ENCODE peak calls at places on chromosomes 13 and 19, in four cellular contexts. B is HL-60, C is GM12878, D is K562. W is an unnamed sample.

GRCh38 chr19:42284641-42285341 is 15.7 kb downstream of the CIC start:
- DNase-seq in B (no peak), C (no peak), D (no peak), W (no peak)

GRCh38 chr19:28685802-28686201 is 527.1 kb downstream of the UQCRFS1 start:
- DNase-seq in B (no peak), C (no peak), D (no peak), W (no peak)

GRCh38 chr13:43246382-43246781 is 223.0 kb downstream of the DNAJC15 start:
- DNase-seq in B (no peak), C (no peak), D (no peak), W (no peak)

GRCh38 chr19:12840091-12841079 is 2.1 kb downstream of the MAST1 start:
- DNase-seq in B (peak; percentile 35), C (no peak), D (peak; percentile 95), W (no peak)

GRCh38 chr13:71860547-71861131 is 6.4 kb downstream of the DACH1 start:
- DNase-seq in B (no peak), C (no peak), D (no peak), W (no peak)

GRCh38 chr13:27171244-27171829 is at the start of gene USP12:
- DNase-seq in B (no peak), C (no peak), D (peak; percentile 63), W (peak; percentile 6)

GRCh38 chr19:1453525-1454371 is 3.8 kb downstream of the APC2 start:
- DNase-seq in B (no peak), C (no peak), D (no peak), W (no peak)

GRCh38 chr13:99004931-99005330 is 27.1 kb upstream of the DOCK9 start:
- DNase-seq in B (no peak), C (no peak), D (no peak), W (no peak)

GRCh38 chr13:60838581-60838980 is 441.6 kb downstream of the TDRD3 start:
- DNase-seq in B (peak; percentile 65), C (no peak), D (no peak), W (no peak)

GRCh38 chr13:78160793-78161192 is 242.2 kb upstream of the EDNRB start:
- DNase-seq in B (no peak), C (no peak), D (no peak), W (no peak)

GRCh38 chr19:33300016-33300981 is 2.0 kb downstream of the CEBPA start:
- DNase-seq in B (no peak), C (no peak), D (no peak), W (no peak)

GRCh38 chr13:20161275-20161950 is 561 bp upstream of the GJA3 start:
- DNase-seq in B (no peak), C (no peak), D (no peak), W (no peak)

GRCh38 chr19:49436381-49437017 is 4.8 kb downstream of the SLC17A7 start:
- DNase-seq in B (no peak), C (no peak), D (peak; percentile 88), W (no peak)

GRCh38 chr13:24339937-24340607 is 30.7 kb downstream of the C1QTNF9 start:
- DNase-seq in B (no peak), C (no peak), D (no peak), W (no peak)

GRCh38 chr19:1038995-1039645 is 787 bp upstream of the ABCA7 start:
- DNase-seq in B (no peak), C (no peak), D (no peak), W (no peak)

GRCh38 chr19:55526216-55527196 is 10.4 kb downstream of the SBK2 start:
- DNase-seq in B (peak; percentile 25), C (no peak), D (no peak), W (no peak)

GRCh38 chr13:75797256-75797655 is 161.1 kb downstream of the LMO7 start:
- DNase-seq in B (no peak), C (no peak), D (no peak), W (no peak)

GRCh38 chr19:35266149-35266903 is 2.4 kb upstream of the USF2 start:
- DNase-seq in B (no peak), C (no peak), D (no peak), W (no peak)

GRCh38 chr13:76722782-76723181 is 163.4 kb downstream of the KCTD12 start:
- DNase-seq in B (no peak), C (no peak), D (no peak), W (no peak)

GRCh38 chr19:6800991-6801396 is 28.5 kb downstream of the VAV1 start:
- DNase-seq in B (no peak), C (no peak), D (no peak), W (no peak)

GRCh38 chr13:44815507-44816074 is 173.7 kb downstream of the NUFIP1 start:
- DNase-seq in B (no peak), C (no peak), D (no peak), W (no peak)

GRCh38 chr13:26839682-26840081 is 79.1 kb upstream of the GPR12 start:
- DNase-seq in B (no peak), C (no peak), D (no peak), W (no peak)

GRCh38 chr13:20160346-20161274 is at the start of gene GJA3:
- DNase-seq in B (peak; percentile 47), C (no peak), D (peak; percentile 67), W (peak; percentile 41)

GRCh38 chr19:1956868-1957492 is 16.0 kb downstream of the CSNK1G2 start:
- DNase-seq in B (no peak), C (no peak), D (no peak), W (no peak)

GRCh38 chr13:111880185-111880584 is 186.8 kb upstream of the SOX1 start:
- DNase-seq in B (no peak), C (no peak), D (no peak), W (no peak)

GRCh38 chr19:651114-651818 is 11.6 kb downstream of the FGF22 start:
- DNase-seq in B (no peak), C (no peak), D (no peak), W (no peak)

GRCh38 chr19:461664-462551 is 1.1 kb upstream of the SHC2 start:
- DNase-seq in B (no peak), C (no peak), D (peak; percentile 93), W (no peak)

GRCh38 chr13:110964229-110965037 is 49.6 kb upstream of the ANKRD10 start:
- DNase-seq in B (no peak), C (no peak), D (peak; percentile 72), W (no peak)

GRCh38 chr13:92716749-92717148 is 509.9 kb upstream of the GPC6 start:
- DNase-seq in B (no peak), C (no peak), D (no peak), W (no peak)

GRCh38 chr19:7792286-7792685 is 29.2 kb downstream of the CLEC4M start:
- DNase-seq in B (no peak), C (no peak), D (no peak), W (no peak)

GRCh38 chr13:43698743-43699142 is 88.0 kb downstream of the ENOX1 start:
- DNase-seq in B (no peak), C (no peak), D (no peak), W (no peak)

GRCh38 chr19:2340496-2341246 is 12.2 kb downstream of the SPPL2B start:
- DNase-seq in B (no peak), C (no peak), D (no peak), W (no peak)

GRCh38 chr19:57788114-57788692 is 18.7 kb downstream of the ZNF586 start:
- DNase-seq in B (no peak), C (no peak), D (no peak), W (no peak)

GRCh38 chr19:2462635-2463421 is 6.1 kb upstream of the LMNB2 start:
- DNase-seq in B (no peak), C (no peak), D (no peak), W (no peak)

GRCh38 chr13:109998808-109999528 is 212.6 kb upstream of the IRS2 start:
- DNase-seq in B (no peak), C (no peak), D (no peak), W (no peak)

GRCh38 chr19:45182758-45183157 is 4.2 kb downstream of the BLOC1S3 start:
- DNase-seq in B (no peak), C (no peak), D (no peak), W (no peak)

GRCh38 chr19:42402376-42403116 is 12.4 kb upstream of the CNFN start:
- DNase-seq in B (no peak), C (no peak), D (no peak), W (no peak)

GRCh38 chr13:30572859-30573275 is 44.9 kb upstream of the USPL1 start:
- DNase-seq in B (no peak), C (peak; percentile 28), D (no peak), W (no peak)

GRCh38 chr13:113089693-113090414 is 15.7 kb upstream of the F7 start:
- DNase-seq in B (no peak), C (no peak), D (no peak), W (no peak)
- TF ChIP-seq SPI1 in B (no peak), C (no peak), D (no peak), W (no peak)

GRCh38 chr19:16167055-16167454 is 6.3 kb downstream of the CIB3 start:
- DNase-seq in B (no peak), C (no peak), D (no peak), W (no peak)

GRCh38 chr19:16164222-16164890 is 9.0 kb downstream of the CIB3 start:
- DNase-seq in B (no peak), C (no peak), D (no peak), W (no peak)

GRCh38 chr19:16166417-16166816 is 6.9 kb downstream of the CIB3 start:
- DNase-seq in B (no peak), C (no peak), D (no peak), W (no peak)

GRCh38 chr19:16170134-16170533 is 3.2 kb downstream of the CIB3 start:
- DNase-seq in B (no peak), C (no peak), D (no peak), W (no peak)

DNA sequence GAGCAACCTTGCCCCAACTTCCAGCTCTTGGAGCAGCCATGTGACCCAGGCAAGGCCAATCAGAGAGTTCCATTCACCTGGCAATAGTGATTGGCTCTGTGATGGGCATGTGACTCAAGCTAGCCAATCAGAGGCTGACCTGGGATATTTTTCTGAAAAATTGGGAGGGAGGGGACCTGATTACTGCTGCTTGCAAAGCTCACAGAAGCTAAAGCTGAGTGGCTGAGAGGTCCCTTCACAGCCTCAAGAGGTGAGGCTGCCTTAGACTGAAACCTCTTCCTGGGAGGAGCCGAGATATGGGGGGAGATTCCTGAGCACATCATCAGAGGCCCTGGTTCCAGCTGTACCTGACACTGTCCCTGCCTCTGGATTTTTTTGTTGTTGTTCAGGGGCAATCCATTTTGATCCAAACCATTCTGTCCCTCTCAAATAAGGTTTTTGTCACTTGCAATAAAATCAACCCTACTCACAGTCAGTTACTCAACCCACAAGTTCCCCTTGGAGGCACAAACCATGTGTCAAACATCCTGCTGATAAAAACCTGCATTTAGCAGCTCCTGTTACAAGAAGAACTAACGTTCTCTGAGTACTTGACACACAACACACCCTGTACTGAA is 4.8 kb downstream of the CIB3 start:
- DNase-seq in B (no peak), C (no peak), D (peak; percentile 51), W (no peak)
- TF ChIP-seq SPI1 in B (no peak), C (no peak), D (no peak), W (no peak)

GRCh38 chr19:19591133-19591825 is 27.2 kb downstream of the PBX4 start:
- DNase-seq in B (peak; percentile 80), C (peak; percentile 84), D (no peak), W (no peak)
- TF ChIP-seq SPI1 in B (no peak), C (peak; percentile 14), D (no peak), W (no peak)

DNA sequence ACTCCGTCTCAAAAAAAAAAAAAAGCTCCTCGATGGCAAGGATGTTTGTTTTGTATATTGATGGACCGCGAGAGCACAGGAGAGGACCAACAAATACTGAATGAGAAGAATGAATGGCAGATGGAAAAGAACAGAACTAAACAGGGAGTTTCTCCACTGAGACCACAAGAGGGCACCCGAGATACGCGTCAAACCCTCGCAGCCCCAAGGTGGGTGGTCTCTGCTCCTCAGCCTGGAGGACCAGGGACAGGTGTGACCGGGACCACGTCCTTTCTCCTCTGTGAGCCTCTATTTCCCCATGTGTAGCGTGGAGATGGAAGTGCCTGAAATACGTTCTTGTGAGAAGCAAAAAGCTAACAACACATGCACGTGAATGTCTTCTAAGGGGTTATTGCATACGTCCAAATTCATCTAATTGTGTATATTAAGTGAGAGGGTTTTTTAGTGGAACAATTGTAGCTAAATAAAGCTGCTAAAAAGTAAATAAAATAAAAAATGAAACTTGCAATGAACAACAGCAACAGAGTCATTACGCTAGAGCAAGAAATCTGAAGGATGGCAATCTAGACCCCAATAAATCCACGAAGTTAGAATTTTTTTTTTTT is 8.3 kb upstream of the CDC42EP5 start:
- DNase-seq in B (no peak), C (no peak), D (peak; percentile 51), W (no peak)
- TF ChIP-seq SPI1 in B (no peak), C (no peak), D (no peak), W (no peak)